ENCODE peak calls at places on chromosomes 12 and 14, in eight cellular contexts. V is stomach, Q is HCT116, R is SK-N-SH, N is transverse colon, D is suprapubic skin, G is HL-60, M is GM12891. X is an unnamed sample.

GRCh38 chr14:68628605-68629310 is 164.1 kb downstream of the ZFP36L1 start:
- DNase-seq in V (peak; percentile 79), Q (no peak), R (no peak), N (peak; percentile 60), D (no peak), G (no peak), M (no peak), X (no peak)

GRCh38 chr14:21104448-21105060 is 3.7 kb downstream of the TMEM253 start:
- DNase-seq in V (peak; percentile 83), Q (peak; percentile 72), R (peak; percentile 75), N (peak; percentile 87), D (peak; percentile 85), G (peak; percentile 76), M (no peak), X (no peak)

GRCh38 chr12:52032431-52032796 is 18.8 kb upstream of the NR4A1 start:
- DNase-seq in V (peak; percentile 78), Q (no peak), R (no peak), N (peak; percentile 74), D (no peak), G (no peak), M (no peak), X (no peak)

GRCh38 chr14:68144051-68144681 is 324.6 kb downstream of the RAD51B start:
- DNase-seq in V (no peak), Q (no peak), R (no peak), N (peak; percentile 31), D (peak; percentile 81), G (no peak), M (no peak), X (no peak)

GRCh38 chr14:91891721-91892220 is 24.4 kb upstream of the TC2N start:
- DNase-seq in V (no peak), Q (no peak), R (no peak), N (no peak), D (no peak), G (no peak), M (no peak), X (no peak)

GRCh38 chr14:100279133-100279532 is 27.1 kb downstream of the SLC25A29 start:
- DNase-seq in V (no peak), Q (no peak), R (no peak), N (no peak), D (no peak), G (no peak), M (no peak), X (no peak)

GRCh38 chr14:26410189-26410685 is 187.6 kb downstream of the NOVA1 start:
- DNase-seq in V (no peak), Q (no peak), R (no peak), N (no peak), D (no peak), G (no peak), M (no peak), X (no peak)

GRCh38 chr14:60161176-60162107 is 3.8 kb downstream of the DHRS7 start:
- DNase-seq in V (no peak), Q (no peak), R (no peak), N (no peak), D (no peak), G (peak; percentile 85), M (no peak), X (no peak)

GRCh38 chr14:68779761-68780323 is 13.0 kb downstream of the ZFP36L1 start:
- DNase-seq in V (peak; percentile 25), Q (peak; percentile 94), R (no peak), N (peak; percentile 66), D (peak; percentile 48), G (no peak), M (no peak), X (no peak)

GRCh38 chr14:41229824-41230223 is 376.9 kb upstream of the LRFN5 start:
- DNase-seq in V (no peak), Q (no peak), R (no peak), N (no peak), D (no peak), G (no peak), M (no peak), X (no peak)

GRCh38 chr14:91214306-91214705 is 30.2 kb downstream of the GPR68 start:
- DNase-seq in V (no peak), Q (no peak), R (no peak), N (no peak), D (no peak), G (no peak), M (no peak), X (no peak)

GRCh38 chr12:1662761-1663439 is 28.0 kb upstream of the ADIPOR2 start:
- DNase-seq in V (peak; percentile 73), Q (peak; percentile 87), R (peak; percentile 47), N (peak; percentile 86), D (no peak), G (no peak), M (no peak), X (no peak)

GRCh38 chr12:46377678-46378077 is 5.1 kb upstream of the SLC38A2 start:
- DNase-seq in V (no peak), Q (no peak), R (no peak), N (no peak), D (no peak), G (no peak), M (no peak), X (no peak)

GRCh38 chr14:105199093-105199492 is 18.0 kb upstream of the NUDT14 start:
- DNase-seq in V (no peak), Q (no peak), R (no peak), N (no peak), D (no peak), G (no peak), M (no peak), X (no peak)

GRCh38 chr12:25276199-25276937 is 25.6 kb upstream of the KRAS start:
- DNase-seq in V (peak; percentile 68), Q (peak; percentile 42), R (peak; percentile 7), N (peak; percentile 72), D (no peak), G (peak; percentile 50), M (no peak), X (no peak)

GRCh38 chr12:118874698-118875548 is 106.4 kb upstream of the SRRM4 start:
- DNase-seq in V (no peak), Q (no peak), R (no peak), N (no peak), D (no peak), G (no peak), M (no peak), X (no peak)

GRCh38 chr14:105144666-105145380 is 23.8 kb downstream of the JAG2 start:
- DNase-seq in V (no peak), Q (no peak), R (peak; percentile 58), N (peak; percentile 4), D (peak; percentile 67), G (no peak), M (peak; percentile 20), X (no peak)

GRCh38 chr14:91114079-91115065 is 499 bp downstream of the DGLUCY start:
- DNase-seq in V (peak; percentile 66), Q (peak; percentile 68), R (peak; percentile 29), N (peak; percentile 75), D (peak; percentile 91), G (peak; percentile 81), M (peak; percentile 67), X (peak; percentile 69)

GRCh38 chr14:65092340-65092739 is 10.0 kb downstream of the MAX start:
- DNase-seq in V (no peak), Q (no peak), R (no peak), N (no peak), D (no peak), G (no peak), M (no peak), X (no peak)

GRCh38 chr12:94020335-94020734 is 128.0 kb upstream of the PLXNC1 start:
- DNase-seq in V (no peak), Q (no peak), R (no peak), N (no peak), D (no peak), G (no peak), M (no peak), X (no peak)

GRCh38 chr12:39620664-39621658 is 1.4 kb upstream of the ABCD2 start:
- DNase-seq in V (no peak), Q (no peak), R (no peak), N (peak; percentile 16), D (no peak), G (no peak), M (no peak), X (no peak)

GRCh38 chr12:94560416-94561221 is 89.7 kb downstream of the TMCC3 start:
- DNase-seq in V (no peak), Q (peak; percentile 35), R (no peak), N (peak; percentile 61), D (no peak), G (no peak), M (peak; percentile 33), X (peak; percentile 44)

GRCh38 chr12:47818701-47819543 is 781 bp downstream of the HDAC7 start:
- DNase-seq in V (peak; percentile 49), Q (no peak), R (peak; percentile 88), N (peak; percentile 77), D (peak; percentile 88), G (no peak), M (no peak), X (peak; percentile 53)

DNA sequence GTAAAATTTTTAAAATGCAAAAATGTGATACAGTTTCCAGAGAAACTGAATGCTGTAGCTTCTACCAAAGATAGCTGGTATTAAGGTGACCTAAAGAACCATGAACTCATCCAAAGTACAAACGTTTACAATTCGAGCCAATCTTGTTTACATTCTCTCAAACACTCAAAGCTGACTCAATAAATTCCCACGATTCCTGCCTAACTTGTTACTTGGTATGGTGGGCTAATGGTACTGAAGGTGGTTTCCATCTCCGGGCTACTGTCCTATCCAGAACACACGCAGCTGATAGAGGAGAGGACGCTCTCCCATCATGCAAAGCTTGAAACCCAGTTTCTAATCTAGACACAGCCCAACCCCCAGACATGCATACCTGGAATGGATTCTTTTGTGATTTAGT is 31.5 kb downstream of the RAD9B start:
- DNase-seq in V (no peak), Q (no peak), R (no peak), N (no peak), D (no peak), G (no peak), M (no peak), X (no peak)
- TF ChIP-seq POLR2AphosphoS5 in V (no peak), Q (no peak), R (no peak), N (no peak), D (no peak), G (no peak), M (no peak), X (no peak)

GRCh38 chr12:27969901-27970390 is 2.6 kb downstream of the PTHLH start:
- DNase-seq in V (peak; percentile 72), Q (peak; percentile 45), R (no peak), N (peak; percentile 37), D (peak; percentile 83), G (peak; percentile 41), M (peak; percentile 60), X (peak; percentile 50)
- TF ChIP-seq POLR2AphosphoS5 in V (no peak), Q (no peak), R (no peak), N (no peak), D (no peak), G (no peak), M (no peak), X (no peak)

DNA sequence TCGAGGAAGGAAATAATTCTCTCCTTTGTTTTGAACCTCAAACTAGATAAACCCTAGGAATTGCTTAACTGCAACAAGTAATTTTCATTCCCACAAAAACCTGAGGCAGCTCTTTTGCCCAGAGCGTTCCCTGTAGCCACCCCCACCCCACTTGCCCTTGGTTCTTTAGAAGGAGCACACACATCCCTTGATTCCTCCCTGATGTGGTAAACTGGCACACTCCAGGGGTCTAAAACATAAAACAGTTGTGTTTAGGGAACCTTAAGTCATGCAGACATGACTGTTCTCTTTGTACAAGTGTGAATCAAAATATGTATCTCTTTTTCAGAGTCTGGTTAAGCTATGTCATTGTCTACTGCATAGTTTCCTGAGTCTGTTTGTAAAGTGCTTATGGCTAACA is 14.0 kb downstream of the MAPK1IP1L start:
- DNase-seq in V (no peak), Q (no peak), R (no peak), N (no peak), D (no peak), G (no peak), M (no peak), X (no peak)
- TF ChIP-seq POLR2AphosphoS5 in V (no peak), Q (no peak), R (no peak), N (no peak), D (no peak), G (no peak), M (peak; percentile 52), X (peak; percentile 54)

GRCh38 chr12:9649532-9649940 is 20.0 kb upstream of the CLEC2D start:
- DNase-seq in V (no peak), Q (no peak), R (no peak), N (no peak), D (no peak), G (peak; percentile 76), M (no peak), X (no peak)
- TF ChIP-seq POLR2AphosphoS5 in V (no peak), Q (no peak), R (no peak), N (no peak), D (no peak), G (peak; percentile 72), M (no peak), X (peak; percentile 65)

X was measured in GM12892.